ENCODE peak calls at places on chromosome 22, in six cellular contexts. One of them, this sample, is unnamed.

GRCh38 chr22:49825944-49826602 is 1.6 kb downstream of the BRD1 start:
- DNase-seq in fibroblast of pulmonary artery: peak; percentile 22
- DNase-seq in NT2/D1: no peak
- DNase-seq in EL: peak; percentile 52
- DNase-seq in Right ventricle myocardium superior: no peak
- DNase-seq in fibroblast of the conjunctiva: no peak
- DNase-seq in this sample: no peak

GRCh38 chr22:27609411-27610029 is 192.0 kb downstream of the MN1 start:
- DNase-seq in fibroblast of pulmonary artery: no peak
- DNase-seq in NT2/D1: no peak
- DNase-seq in EL: no peak
- DNase-seq in Right ventricle myocardium superior: no peak
- DNase-seq in fibroblast of the conjunctiva: no peak
- DNase-seq in this sample: no peak

GRCh38 chr22:46456818-46457163 is 80.6 kb downstream of the CELSR1 start:
- DNase-seq in fibroblast of pulmonary artery: no peak
- DNase-seq in NT2/D1: no peak
- DNase-seq in EL: no peak
- DNase-seq in Right ventricle myocardium superior: no peak
- DNase-seq in fibroblast of the conjunctiva: no peak
- DNase-seq in this sample: no peak

GRCh38 chr22:45235101-45235777 is 5.5 kb downstream of the KIAA0930 start:
- DNase-seq in fibroblast of pulmonary artery: no peak
- DNase-seq in NT2/D1: no peak
- DNase-seq in EL: no peak
- DNase-seq in Right ventricle myocardium superior: peak; percentile 57
- DNase-seq in fibroblast of the conjunctiva: no peak
- DNase-seq in this sample: no peak

GRCh38 chr22:30460147-30460546 is 11.7 kb downstream of the SEC14L3 start:
- DNase-seq in fibroblast of pulmonary artery: no peak
- DNase-seq in NT2/D1: no peak
- DNase-seq in EL: no peak
- DNase-seq in Right ventricle myocardium superior: no peak
- DNase-seq in fibroblast of the conjunctiva: no peak
- DNase-seq in this sample: no peak

GRCh38 chr22:45742866-45743450 is 71.3 kb downstream of the ATXN10 start:
- DNase-seq in fibroblast of pulmonary artery: peak; percentile 71
- DNase-seq in NT2/D1: no peak
- DNase-seq in EL: peak; percentile 65
- DNase-seq in Right ventricle myocardium superior: no peak
- DNase-seq in fibroblast of the conjunctiva: peak; percentile 64
- DNase-seq in this sample: no peak

GRCh38 chr22:20624161-20624616 is 116.8 kb downstream of the MED15 start:
- DNase-seq in fibroblast of pulmonary artery: no peak
- DNase-seq in NT2/D1: no peak
- DNase-seq in EL: peak; percentile 32
- DNase-seq in Right ventricle myocardium superior: no peak
- DNase-seq in fibroblast of the conjunctiva: no peak
- DNase-seq in this sample: no peak

GRCh38 chr22:30290679-30291333 is 1.5 kb upstream of the CASTOR1 start:
- DNase-seq in fibroblast of pulmonary artery: peak; percentile 87
- DNase-seq in NT2/D1: no peak
- DNase-seq in EL: peak; percentile 72
- DNase-seq in Right ventricle myocardium superior: peak; percentile 90
- DNase-seq in fibroblast of the conjunctiva: peak; percentile 28
- DNase-seq in this sample: peak; percentile 86

GRCh38 chr22:33112606-33113005 is 54.4 kb upstream of the SYN3 start:
- DNase-seq in fibroblast of pulmonary artery: no peak
- DNase-seq in NT2/D1: no peak
- DNase-seq in EL: no peak
- DNase-seq in Right ventricle myocardium superior: no peak
- DNase-seq in fibroblast of the conjunctiva: no peak
- DNase-seq in this sample: no peak

GRCh38 chr22:29867260-29867659 is 15.7 kb upstream of the MTMR3 start:
- DNase-seq in fibroblast of pulmonary artery: no peak
- DNase-seq in NT2/D1: no peak
- DNase-seq in EL: no peak
- DNase-seq in Right ventricle myocardium superior: no peak
- DNase-seq in fibroblast of the conjunctiva: no peak
- DNase-seq in this sample: no peak

GRCh38 chr22:20401376-20402020 is 7.5 kb downstream of the ZNF74 start:
- DNase-seq in fibroblast of pulmonary artery: no peak
- DNase-seq in NT2/D1: no peak
- DNase-seq in EL: no peak
- DNase-seq in Right ventricle myocardium superior: no peak
- DNase-seq in fibroblast of the conjunctiva: no peak
- DNase-seq in this sample: no peak

GRCh38 chr22:40289991-40290459 is 56.3 kb upstream of the ADSL start:
- DNase-seq in fibroblast of pulmonary artery: no peak
- DNase-seq in NT2/D1: no peak
- DNase-seq in EL: no peak
- DNase-seq in Right ventricle myocardium superior: peak; percentile 57
- DNase-seq in fibroblast of the conjunctiva: no peak
- DNase-seq in this sample: no peak